ENCODE peak calls at places on chromosome 6, in ten cellular contexts. N is endothelial cell, J is HFFc6, C is GM10248, T is stomach, O is HFF-Myc, G is NB4, Y is nephron progenitor cell, H is thoracic aorta, B is left ventricle myocardium inferior. X is an unnamed sample.

GRCh38 chr6:113857565-113858066 is 471 bp downstream of the MARCKS start:
- DNase-seq in N (peak), J (no peak), C (peak), T (peak), O (no peak), G (peak), Y (peak), H (no peak), B (peak), X (no peak)

GRCh38 chr6:15994814-15995459 is 133.9 kb upstream of the MYLIP start:
- DNase-seq in N (no peak), J (no peak), C (no peak), T (no peak), O (no peak), G (peak), Y (no peak), H (no peak), B (no peak), X (no peak)

GRCh38 chr6:87198496-87198895 is 43.1 kb downstream of the ZNF292 start:
- DNase-seq in N (no peak), J (no peak), C (no peak), T (no peak), O (no peak), G (no peak), Y (no peak), H (no peak), B (no peak), X (no peak)

GRCh38 chr6:10478187-10479040 is 42.7 kb upstream of the GCNT2 start:
- DNase-seq in N (peak), J (peak), C (peak), T (no peak), O (peak), G (peak), Y (no peak), H (no peak), B (no peak), X (no peak)

GRCh38 chr6:27630727-27631613 is 158.1 kb upstream of the ZNF184 start:
- DNase-seq in N (peak), J (peak), C (peak), T (no peak), O (no peak), G (no peak), Y (peak), H (no peak), B (no peak), X (no peak)

GRCh38 chr6:45454008-45454911 is 76.5 kb upstream of the SUPT3H start:
- DNase-seq in N (no peak), J (peak), C (no peak), T (no peak), O (peak), G (peak), Y (no peak), H (no peak), B (no peak), X (no peak)

GRCh38 chr6:40256831-40257230 is 322.6 kb upstream of the MOCS1 start:
- DNase-seq in N (no peak), J (no peak), C (no peak), T (no peak), O (no peak), G (no peak), Y (no peak), H (no peak), B (no peak), X (no peak)

GRCh38 chr6:152248987-152249386 is 388.2 kb downstream of the SYNE1 start:
- DNase-seq in N (no peak), J (no peak), C (no peak), T (no peak), O (no peak), G (no peak), Y (no peak), H (no peak), B (no peak), X (no peak)

GRCh38 chr6:28443112-28443773 is at the start of gene ZSCAN23:
- DNase-seq in N (peak), J (peak), C (peak), T (peak), O (peak), G (peak), Y (peak), H (no peak), B (peak), X (peak)

GRCh38 chr6:130995783-130996447 is 67.1 kb downstream of the EPB41L2 start:
- DNase-seq in N (no peak), J (no peak), C (no peak), T (no peak), O (no peak), G (no peak), Y (no peak), H (no peak), B (no peak), X (no peak)

GRCh38 chr6:138403324-138403800 is 661 bp upstream of the HEBP2 start:
- DNase-seq in N (peak), J (no peak), C (peak), T (peak), O (no peak), G (peak), Y (peak), H (no peak), B (peak), X (no peak)

GRCh38 chr6:66675906-66676305 is 968.9 kb upstream of the EYS start:
- DNase-seq in N (no peak), J (no peak), C (no peak), T (no peak), O (no peak), G (no peak), Y (no peak), H (no peak), B (no peak), X (no peak)

GRCh38 chr6:169979873-169980440 is 228.5 kb downstream of the ERMARD start:
- DNase-seq in N (no peak), J (no peak), C (no peak), T (no peak), O (no peak), G (no peak), Y (no peak), H (no peak), B (no peak), X (no peak)

GRCh38 chr6:15893556-15894253 is 230.9 kb upstream of the DTNBP1 start:
- DNase-seq in N (no peak), J (no peak), C (no peak), T (no peak), O (peak), G (peak), Y (no peak), H (no peak), B (no peak), X (no peak)

GRCh38 chr6:169216830-169217229 is 36.8 kb downstream of the THBS2 start:
- DNase-seq in N (no peak), J (no peak), C (no peak), T (no peak), O (no peak), G (peak), Y (no peak), H (no peak), B (no peak), X (peak)

GRCh38 chr6:37021356-37022129 is 16.1 kb downstream of the FGD2 start:
- DNase-seq in N (peak), J (peak), C (no peak), T (no peak), O (no peak), G (peak), Y (no peak), H (no peak), B (no peak), X (no peak)

GRCh38 chr6:11315743-11316437 is 83.4 kb upstream of the NEDD9 start:
- DNase-seq in N (no peak), J (peak), C (no peak), T (no peak), O (peak), G (no peak), Y (no peak), H (no peak), B (no peak), X (peak)

GRCh38 chr6:1247894-1248293 is 64.0 kb upstream of the FOXQ1 start:
- DNase-seq in N (no peak), J (no peak), C (no peak), T (no peak), O (no peak), G (no peak), Y (no peak), H (no peak), B (no peak), X (no peak)

GRCh38 chr6:41646026-41646795 is 7.9 kb downstream of the MDFI start:
- DNase-seq in N (no peak), J (no peak), C (no peak), T (no peak), O (no peak), G (no peak), Y (no peak), H (no peak), B (no peak), X (no peak)

GRCh38 chr6:95519228-95520037 is 57.9 kb upstream of the MANEA start:
- DNase-seq in N (no peak), J (no peak), C (no peak), T (no peak), O (no peak), G (no peak), Y (no peak), H (no peak), B (no peak), X (no peak)

GRCh38 chr6:42104095-42104806 is 38.2 kb downstream of the C6orf132 start:
- DNase-seq in N (peak), J (no peak), C (peak), T (peak), O (no peak), G (peak), Y (peak), H (no peak), B (peak), X (no peak)

GRCh38 chr6:135832186-135832585 is 19.3 kb upstream of the PDE7B start:
- DNase-seq in N (no peak), J (no peak), C (no peak), T (no peak), O (no peak), G (no peak), Y (no peak), H (no peak), B (no peak), X (no peak)
- TF ChIP-seq CTCF in N (no peak), J (no peak), C (no peak), T (no peak), O (no peak), G (no peak), Y (no peak), H (no peak), B (no peak), X (no peak)

DNA sequence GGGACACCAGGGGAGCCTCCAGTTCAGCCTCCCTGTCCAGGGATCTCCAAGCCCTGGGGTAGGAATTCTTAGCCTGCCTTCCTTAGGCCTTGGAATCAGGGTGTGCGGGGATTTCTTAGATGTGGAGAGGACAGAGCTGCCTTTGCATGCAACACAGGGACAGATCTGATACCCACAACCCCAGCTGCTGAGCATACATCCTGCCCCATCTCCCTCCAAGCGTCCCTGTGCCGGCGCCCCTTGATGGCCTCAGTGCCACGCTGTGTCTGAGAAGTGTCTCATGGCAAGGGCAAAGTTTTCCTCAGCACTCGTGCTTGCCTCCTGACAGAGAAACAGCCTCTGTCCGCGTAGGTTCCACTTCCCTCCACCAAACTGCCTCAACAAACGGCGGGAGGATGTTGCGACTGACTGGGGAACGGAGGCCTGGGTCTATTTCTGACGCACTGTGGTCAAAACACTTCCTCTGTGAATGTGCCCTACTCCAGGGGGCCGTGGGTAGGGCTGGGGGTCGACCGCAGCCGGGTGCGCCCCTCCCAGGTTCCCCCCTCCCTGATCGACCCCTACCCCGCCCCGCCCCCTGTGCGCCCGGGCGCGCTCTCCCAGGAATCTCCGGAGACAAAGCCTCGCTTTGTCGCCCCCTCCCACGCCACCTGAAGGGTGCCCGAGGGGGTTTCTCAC is 950 bp downstream of the MICAL1 start:
- DNase-seq in N (no peak), J (no peak), C (peak), T (peak), O (no peak), G (peak), Y (no peak), H (no peak), B (no peak), X (no peak)
- TF ChIP-seq CTCF in N (no peak), J (no peak), C (no peak), T (no peak), O (no peak), G (no peak), Y (no peak), H (no peak), B (no peak), X (no peak)

GRCh38 chr6:111580401-111580800 is 25.3 kb downstream of the TRAF3IP2 start:
- DNase-seq in N (no peak), J (no peak), C (no peak), T (no peak), O (no peak), G (no peak), Y (no peak), H (no peak), B (no peak), X (no peak)

GRCh38 chr6:111583221-111583620 is 22.5 kb downstream of the TRAF3IP2 start:
- DNase-seq in N (no peak), J (no peak), C (no peak), T (no peak), O (no peak), G (no peak), Y (no peak), H (no peak), B (no peak), X (no peak)

GRCh38 chr6:111579816-111580215 is 25.9 kb downstream of the TRAF3IP2 start:
- DNase-seq in N (no peak), J (no peak), C (no peak), T (no peak), O (no peak), G (no peak), Y (no peak), H (no peak), B (no peak), X (no peak)

GRCh38 chr6:111581957-111582356 is 23.7 kb downstream of the TRAF3IP2 start:
- DNase-seq in N (no peak), J (no peak), C (no peak), T (no peak), O (no peak), G (no peak), Y (no peak), H (no peak), B (no peak), X (no peak)

GRCh38 chr6:111580826-111581505 is 24.7 kb downstream of the TRAF3IP2 start:
- DNase-seq in N (no peak), J (no peak), C (no peak), T (no peak), O (no peak), G (peak), Y (no peak), H (no peak), B (no peak), X (no peak)
- TF ChIP-seq CTCF in N (no peak), J (no peak), C (no peak), T (no peak), O (peak), G (peak), Y (no peak), H (no peak), B (no peak), X (peak)

DNA sequence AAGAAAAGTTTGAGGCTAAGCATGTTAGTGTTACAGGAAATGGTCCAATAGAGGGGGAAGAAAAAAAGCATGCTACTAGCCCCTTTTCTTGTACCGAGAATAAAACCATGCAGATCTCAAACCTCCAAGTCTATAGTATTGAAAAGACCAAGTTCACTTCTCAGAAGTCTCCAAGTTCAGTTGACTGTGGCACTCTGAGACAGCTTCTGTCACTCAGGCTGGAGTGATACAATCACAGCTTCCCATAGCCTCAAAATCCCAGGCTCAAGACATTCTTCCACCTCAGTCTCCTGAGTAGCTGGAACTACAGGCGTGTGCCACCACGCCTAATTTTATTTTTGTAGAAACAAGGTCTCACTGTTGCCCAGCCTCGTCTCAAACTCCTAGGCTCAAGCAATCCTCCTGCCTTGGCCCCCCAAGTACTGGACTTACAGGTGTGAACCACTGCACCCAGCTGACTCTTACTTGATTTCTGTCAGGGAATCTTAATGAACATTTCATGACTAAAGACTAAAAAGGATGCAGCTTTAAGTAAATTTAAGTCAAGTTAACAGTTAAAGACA is 16.2 kb downstream of the C6orf62 start:
- DNase-seq in N (no peak), J (no peak), C (no peak), T (no peak), O (no peak), G (no peak), Y (no peak), H (no peak), B (no peak), X (no peak)
- TF ChIP-seq CTCF in N (no peak), J (no peak), C (no peak), T (no peak), O (no peak), G (no peak), Y (no peak), H (no peak), B (no peak), X (no peak)

GRCh38 chr6:166511316-166511715 is 75.2 kb downstream of the RAMACL start:
- DNase-seq in N (no peak), J (no peak), C (no peak), T (no peak), O (no peak), G (no peak), Y (no peak), H (no peak), B (no peak), X (no peak)

GRCh38 chr6:166515072-166515810 is 71.2 kb downstream of the RAMACL start:
- DNase-seq in N (no peak), J (peak), C (peak), T (no peak), O (peak), G (peak), Y (no peak), H (no peak), B (no peak), X (peak)

GRCh38 chr6:166516256-166516655 is 70.2 kb downstream of the RAMACL start:
- DNase-seq in N (no peak), J (no peak), C (no peak), T (no peak), O (no peak), G (peak), Y (no peak), H (no peak), B (no peak), X (no peak)

GRCh38 chr6:166512567-166512966 is 73.9 kb downstream of the RAMACL start:
- DNase-seq in N (no peak), J (no peak), C (peak), T (no peak), O (no peak), G (peak), Y (no peak), H (no peak), B (no peak), X (no peak)

GRCh38 chr6:166514196-166514595 is 72.3 kb downstream of the RAMACL start:
- DNase-seq in N (no peak), J (no peak), C (no peak), T (no peak), O (no peak), G (no peak), Y (no peak), H (no peak), B (no peak), X (no peak)
- TF ChIP-seq CTCF in N (no peak), J (no peak), C (no peak), T (no peak), O (no peak), G (no peak), Y (no peak), H (no peak), B (peak), X (no peak)

GRCh38 chr6:72267470-72267869 is 354.4 kb upstream of the KCNQ5 start:
- DNase-seq in N (no peak), J (no peak), C (no peak), T (no peak), O (no peak), G (no peak), Y (no peak), H (no peak), B (no peak), X (no peak)

GRCh38 chr6:72261554-72261953 is 360.3 kb upstream of the KCNQ5 start:
- DNase-seq in N (no peak), J (no peak), C (no peak), T (no peak), O (no peak), G (no peak), Y (no peak), H (no peak), B (no peak), X (no peak)

GRCh38 chr6:72260489-72260888 is 361.4 kb upstream of the KCNQ5 start:
- DNase-seq in N (no peak), J (no peak), C (no peak), T (no peak), O (no peak), G (no peak), Y (no peak), H (no peak), B (no peak), X (no peak)

DNA sequence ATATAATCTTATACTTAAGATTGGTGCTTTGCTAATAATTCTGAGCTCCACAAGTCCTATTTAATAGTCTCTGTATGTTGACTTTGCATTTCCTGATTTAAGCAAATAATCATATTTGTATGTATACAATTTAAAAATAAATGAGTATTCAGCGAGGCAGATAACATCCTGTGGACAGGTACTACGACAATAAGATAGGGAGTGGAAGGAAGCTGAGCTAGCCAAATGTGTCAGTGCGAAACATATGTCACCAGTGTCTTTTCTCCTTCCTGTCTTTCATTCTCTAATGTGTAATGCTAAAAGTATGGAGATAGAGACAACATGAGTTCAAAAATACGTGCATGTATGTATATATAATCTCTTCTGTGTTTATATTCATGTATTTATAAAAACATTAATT is 359.6 kb upstream of the KCNQ5 start:
- DNase-seq in N (no peak), J (no peak), C (no peak), T (no peak), O (no peak), G (no peak), Y (no peak), H (no peak), B (no peak), X (no peak)
- TF ChIP-seq CTCF in N (no peak), J (no peak), C (no peak), T (no peak), O (no peak), G (no peak), Y (no peak), H (no peak), B (no peak), X (no peak)

DNA sequence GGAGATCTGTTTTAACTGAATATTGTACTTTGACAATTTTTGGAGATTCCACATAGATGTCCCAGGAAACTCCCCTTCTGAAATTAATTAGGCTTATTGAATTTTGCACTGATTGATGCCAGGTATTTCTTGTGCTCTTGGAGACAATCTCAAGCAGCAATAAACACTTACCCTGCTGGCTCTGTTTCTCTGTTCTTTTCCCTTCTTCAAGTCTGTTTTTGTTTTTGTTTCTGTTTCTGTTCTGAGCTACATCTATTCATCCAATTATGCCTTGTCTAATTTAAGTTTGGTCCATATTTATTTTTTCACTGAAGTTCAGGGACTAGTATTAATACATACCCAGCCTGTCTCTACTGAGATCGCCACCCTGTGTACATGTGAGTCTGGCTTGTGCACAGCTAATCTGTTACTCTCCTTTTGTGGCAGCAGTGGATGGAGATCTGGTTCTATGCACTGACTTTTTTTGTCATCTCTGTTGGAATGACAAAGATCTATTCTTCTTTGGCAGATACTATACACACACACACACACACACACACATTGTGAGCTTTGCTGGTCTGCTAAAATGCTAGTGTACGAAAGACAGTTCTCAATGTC is 51.9 kb downstream of the IL22RA2 start:
- DNase-seq in N (no peak), J (no peak), C (no peak), T (no peak), O (no peak), G (no peak), Y (no peak), H (no peak), B (no peak), X (no peak)
- TF ChIP-seq CTCF in N (no peak), J (no peak), C (peak), T (no peak), O (no peak), G (no peak), Y (no peak), H (no peak), B (no peak), X (no peak)